ENCODE peak calls at places on chromosomes 3 and 15, in four cellular contexts. H is suprapubic skin; L is breast epithelium; E is CD8-positive, alpha-beta T cell. Q is an unnamed sample.

GRCh38 chr3:25424238-25425013 is 3.6 kb upstream of the RARB start:
- DNase-seq in H (no peak), L (no peak), E (no peak), Q (no peak)

GRCh38 chr3:61821823-61822251 is 260.5 kb downstream of the PTPRG start:
- DNase-seq in L (no peak), E (no peak), H (no peak), Q (no peak)

GRCh38 chr3:99753268-99753975 is 64.2 kb upstream of the CMSS1 start:
- DNase-seq in L (no peak), E (no peak), H (no peak), Q (no peak)

GRCh38 chr3:188646592-188646991 is 492.6 kb downstream of the LPP start:
- DNase-seq in H (no peak), L (no peak), E (no peak), Q (no peak)

GRCh38 chr3:15636028-15636709 is 34.6 kb downstream of the BTD start:
- DNase-seq in L (no peak), E (no peak), H (no peak), Q (no peak)

GRCh38 chr3:78728406-78729145 is 1039.2 kb downstream of the ROBO1 start:
- DNase-seq in E (no peak), H (peak; percentile 72), L (no peak), Q (no peak)

GRCh38 chr3:5438011-5438355 is 250.5 kb downstream of the EDEM1 start:
- DNase-seq in H (no peak), E (no peak), L (no peak), Q (no peak)

GRCh38 chr3:187967097-187967496 is 186.9 kb upstream of the LPP start:
- DNase-seq in E (no peak), L (no peak), H (no peak), Q (no peak)

GRCh38 chr3:42518800-42519567 is 16.5 kb downstream of the VIPR1 start:
- DNase-seq in L (no peak), H (no peak), E (peak; percentile 47), Q (no peak)

GRCh38 chr3:122975163-122975923 is 52.2 kb downstream of the SEMA5B start:
- DNase-seq in H (no peak), E (no peak), L (peak; percentile 57), Q (no peak)

GRCh38 chr15:65626856-65627255 is 5.1 kb downstream of the SLC24A1 start:
- DNase-seq in L (no peak), E (no peak), H (no peak), Q (no peak)

GRCh38 chr3:123688241-123688747 is 103.4 kb upstream of the HACD2 start:
- DNase-seq in H (no peak), E (no peak), L (no peak), Q (peak; percentile 47)

GRCh38 chr15:87877114-87877810 is 379.3 kb downstream of the NTRK3 start:
- DNase-seq in E (no peak), H (no peak), L (no peak), Q (no peak)

GRCh38 chr15:53833134-53833624 is 73.7 kb upstream of the WDR72 start:
- DNase-seq in E (no peak), H (no peak), L (no peak), Q (no peak)

GRCh38 chr15:33021806-33022389 is 172.6 kb downstream of the FMN1 start:
- DNase-seq in E (no peak), H (no peak), L (no peak), Q (no peak)

GRCh38 chr3:61562810-61563613 is 1.6 kb downstream of the PTPRG start:
- DNase-seq in H (peak; percentile 64), L (no peak), E (no peak), Q (no peak)

GRCh38 chr3:189149203-189149602 is 22.6 kb upstream of the TPRG1 start:
- DNase-seq in E (no peak), H (no peak), L (no peak), Q (no peak)

GRCh38 chr3:52783211-52783555 is 5.8 kb downstream of the ITIH1 start:
- DNase-seq in L (peak; percentile 17), E (no peak), H (no peak), Q (no peak)

GRCh38 chr3:33159234-33159633 is 45.4 kb downstream of the CRTAP start:
- DNase-seq in L (no peak), E (no peak), H (no peak), Q (no peak)

GRCh38 chr3:142180761-142181362 is 31.5 kb upstream of the TFDP2 start:
- DNase-seq in E (peak; percentile 16), H (no peak), L (no peak), Q (no peak)

GRCh38 chr15:78446551-78446950 is 8.5 kb downstream of the IREB2 start:
- DNase-seq in L (no peak), H (no peak), E (no peak), Q (no peak)

GRCh38 chr3:52527039-52527731 is 6.5 kb downstream of the NT5DC2 start:
- DNase-seq in E (no peak), L (peak; percentile 50), H (peak; percentile 60), Q (no peak)

GRCh38 chr3:81962396-81962795 is 201.0 kb upstream of the GBE1 start:
- DNase-seq in E (no peak), H (no peak), L (no peak), Q (no peak)

GRCh38 chr3:114176487-114176886 is 2.4 kb downstream of the DRD3 start:
- DNase-seq in E (no peak), H (no peak), L (no peak), Q (no peak)

GRCh38 chr3:150059241-150059640 is 88.5 kb upstream of the PFN2 start:
- DNase-seq in H (no peak), L (no peak), E (no peak), Q (no peak)

GRCh38 chr3:100268986-100269385 is 8.2 kb downstream of the TBC1D23 start:
- DNase-seq in H (no peak), L (no peak), E (no peak), Q (no peak)

GRCh38 chr15:60679256-60679655 is 200.3 kb upstream of the ICE2 start:
- DNase-seq in L (no peak), E (no peak), H (no peak), Q (no peak)

GRCh38 chr3:105429034-105429762 is 62.5 kb downstream of the ALCAM start:
- DNase-seq in L (no peak), E (no peak), H (no peak), Q (no peak)

GRCh38 chr3:86787091-86787490 is 203.9 kb downstream of the VGLL3 start:
- DNase-seq in H (no peak), E (no peak), L (no peak), Q (no peak)

GRCh38 chr3:49501258-49501609 is 31.2 kb downstream of the DAG1 start:
- DNase-seq in H (no peak), L (no peak), E (no peak), Q (no peak)

GRCh38 chr15:58491499-58492202 is 59.9 kb downstream of the LIPC start:
- DNase-seq in E (no peak), L (no peak), H (no peak), Q (no peak)

GRCh38 chr3:135576786-135577185 is 388.7 kb upstream of the PPP2R3A start:
- DNase-seq in E (no peak), H (no peak), L (no peak), Q (no peak)

GRCh38 chr15:68354268-68354667 is 76.7 kb downstream of the FEM1B start:
- DNase-seq in H (no peak), L (no peak), E (no peak), Q (no peak)

DNA sequence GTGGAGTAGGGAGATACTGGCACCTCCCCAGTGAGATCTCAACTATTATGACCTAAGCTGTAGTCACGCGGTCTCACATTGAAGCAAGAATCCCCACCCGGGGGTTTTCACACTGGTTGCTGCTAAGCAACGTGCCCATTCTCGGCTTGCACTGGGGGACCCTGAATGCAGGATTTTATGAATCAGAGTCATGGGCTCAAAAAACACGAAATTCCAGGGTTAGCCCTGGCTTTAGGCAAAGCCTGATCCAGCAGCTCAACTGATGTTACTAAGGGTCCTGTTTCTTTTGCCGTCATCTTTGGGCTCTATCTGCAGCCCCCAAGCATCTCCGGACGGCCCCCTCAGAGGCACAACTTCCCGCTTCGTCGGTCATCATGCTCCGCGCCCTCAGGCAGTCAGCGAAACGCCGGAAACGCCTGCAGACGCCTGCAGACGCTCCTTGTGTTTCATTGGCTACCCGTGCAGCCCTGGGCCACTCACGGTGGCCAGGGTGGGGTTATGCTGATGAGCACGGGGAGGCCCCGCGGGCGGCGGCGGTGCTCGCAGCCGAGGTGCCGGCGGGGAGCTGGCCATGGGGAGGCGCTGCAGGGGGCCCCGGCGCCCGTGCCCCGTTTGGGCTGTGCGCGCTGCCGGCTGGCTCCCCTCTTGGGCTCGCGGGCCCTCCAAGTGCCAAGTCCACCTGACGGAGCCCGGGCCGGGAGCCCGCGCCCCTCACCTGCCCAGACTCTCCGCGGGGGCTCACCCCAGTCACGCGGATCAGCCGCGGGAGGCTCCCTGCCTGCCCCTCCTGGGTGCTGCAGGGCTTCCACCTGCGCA is 25.8 kb downstream of the EFCC1 start:
- DNase-seq in H (peak; percentile 92), L (peak; percentile 86), E (peak; percentile 89), Q (peak; percentile 61)
- H3K9me3 ChIP-seq in H (no peaks in the 10 kb centered on the region), L (no peaks in the 10 kb centered on the region), E (no peaks in the 10 kb centered on the region), Q (no peaks in the 10 kb centered on the region)

GRCh38 chr3:14037211-14037610 is 87.5 kb downstream of the CHCHD4 start:
- DNase-seq in H (no peak), E (no peak), L (no peak), Q (no peak)

GRCh38 chr3:14031271-14031670 is 93.4 kb downstream of the CHCHD4 start:
- DNase-seq in L (no peak), H (no peak), E (no peak), Q (no peak)

DNA sequence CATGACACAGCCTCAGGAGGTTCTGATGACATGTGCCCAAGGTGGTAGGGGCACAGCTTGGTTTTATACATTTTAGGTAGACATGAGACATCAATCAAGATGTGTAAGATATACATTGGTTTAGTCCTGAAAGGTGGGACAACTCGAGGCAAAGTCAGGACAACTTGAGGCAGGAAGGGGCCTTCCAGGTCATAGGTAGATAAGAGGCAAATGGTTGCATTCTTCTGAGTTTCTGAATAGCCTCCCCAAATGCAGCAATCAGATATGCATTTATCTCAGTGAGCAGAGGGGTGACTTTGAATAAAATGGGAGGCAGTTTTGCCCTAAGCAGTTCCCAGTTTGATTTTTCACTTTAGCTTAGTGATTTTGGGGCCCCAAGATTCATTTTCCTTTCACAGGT is 91.6 kb downstream of the CHCHD4 start:
- DNase-seq in H (no peak), E (no peak), L (no peak), Q (no peak)
- H3K4me3 ChIP-seq in H (no peak overlapping the region), E (no peak overlapping the region), L (no peak overlapping the region), Q (no peak overlapping the region)

GRCh38 chr3:124809039-124809438 is 78.1 kb downstream of the ITGB5 start:
- DNase-seq in H (no peak), E (no peak), L (no peak), Q (no peak)

GRCh38 chr3:124813541-124813940 is 73.6 kb downstream of the ITGB5 start:
- DNase-seq in H (peak; percentile 46), E (no peak), L (no peak), Q (no peak)

GRCh38 chr3:124811441-124811840 is 75.7 kb downstream of the ITGB5 start:
- DNase-seq in H (no peak), E (no peak), L (no peak), Q (no peak)

GRCh38 chr3:124812291-124813265 is 74.6 kb downstream of the ITGB5 start:
- DNase-seq in E (no peak), H (peak; percentile 80), L (no peak), Q (peak; percentile 67)

DNA sequence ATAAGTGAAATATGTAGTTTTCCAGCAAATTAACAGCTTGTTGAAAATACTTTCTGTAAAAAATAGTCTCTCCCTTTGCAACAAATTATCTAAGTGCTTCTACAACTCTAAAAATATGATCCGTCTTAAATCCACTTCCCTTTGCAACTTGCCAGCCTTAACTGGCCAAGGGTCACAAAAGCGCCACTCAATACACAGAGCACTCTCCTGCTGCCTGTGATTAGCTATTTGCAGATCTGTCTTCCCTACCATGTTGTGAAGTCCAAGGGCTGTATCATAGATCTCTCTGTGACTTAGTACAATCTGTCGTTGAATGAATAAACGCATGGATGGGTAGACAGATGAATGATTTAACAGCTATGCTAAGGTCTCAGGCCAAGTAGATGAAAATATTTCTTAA is 76.2 kb downstream of the ITGB5 start:
- DNase-seq in H (no peak), E (no peak), L (no peak), Q (no peak)
- H3K4me1 ChIP-seq in H (peaks cover 70% of the 10 kb centered on the region), E (no peaks in the 10 kb centered on the region), L (peaks cover 14% of the 10 kb centered on the region), Q (peaks cover 48% of the 10 kb centered on the region)

GRCh38 chr15:23566070-23567050 is 886 bp downstream of the MKRN3 start:
- DNase-seq in L (no peak), E (peak; percentile 39), H (no peak), Q (no peak)
- H3K9me3 ChIP-seq in L (peaks cover 8% of the 10 kb centered on the region), E (no peaks in the 10 kb centered on the region), H (no peaks in the 10 kb centered on the region), Q (no peaks in the 10 kb centered on the region)

Q was measured in thoracic aorta.